ENCODE peak calls at places on chromosomes 12 and 14, in six cellular contexts. Y, S, U, J, I and N are unnamed samples. For H3K79me2, the result is how much of the 10 kb centered on the place peaks cover.

GRCh38 chr14:72845675-72846074 is 48.2 kb downstream of the DPF3 start:
- DNase-seq in Y (no peak), S (no peak), U (no peak), J (no peak), I (no peak), N (no peak)

GRCh38 chr12:1646908-1647669 is 18.1 kb downstream of the WNT5B start:
- DNase-seq in Y (no peak), S (no peak), U (no peak), J (no peak), I (no peak), N (no peak)

GRCh38 chr14:103100281-103101121 is 6.0 kb downstream of the EXOC3L4 start:
- DNase-seq in Y (peak), S (no peak), U (no peak), J (no peak), I (no peak), N (no peak)

GRCh38 chr12:12908252-12908651 is 16.9 kb downstream of the GPRC5A start:
- DNase-seq in Y (no peak), S (no peak), U (no peak), J (no peak), I (no peak), N (no peak)

GRCh38 chr12:4046150-4046845 is 173.1 kb upstream of the PARP11 start:
- DNase-seq in Y (no peak), S (no peak), U (no peak), J (no peak), I (peak), N (no peak)

GRCh38 chr12:40002178-40003169 is 103.4 kb downstream of the SLC2A13 start:
- DNase-seq in Y (peak), S (peak), U (no peak), J (peak), I (no peak), N (no peak)

GRCh38 chr14:32940711-32941667 is 2.3 kb downstream of the NPAS3 start:
- DNase-seq in Y (no peak), S (no peak), U (no peak), J (no peak), I (no peak), N (no peak)

GRCh38 chr12:92552412-92553108 is 150.2 kb upstream of the PLEKHG7 start:
- DNase-seq in Y (no peak), S (no peak), U (no peak), J (no peak), I (no peak), N (peak)

GRCh38 chr14:99966436-99966835 is 98.8 kb upstream of the EVL start:
- DNase-seq in Y (no peak), S (no peak), U (no peak), J (no peak), I (no peak), N (no peak)

GRCh38 chr12:15601210-15601800 is 187.9 kb downstream of the EPS8 start:
- DNase-seq in Y (no peak), S (peak), U (no peak), J (peak), I (no peak), N (peak)

GRCh38 chr12:27824126-27824842 is 44.2 kb upstream of the MANSC4 start:
- DNase-seq in Y (no peak), S (no peak), U (no peak), J (no peak), I (no peak), N (no peak)

GRCh38 chr12:124236651-124237050 is 58.2 kb upstream of the RFLNA start:
- DNase-seq in Y (no peak), S (no peak), U (no peak), J (peak), I (no peak), N (peak)

GRCh38 chr14:80055226-80055625 is 156.1 kb downstream of the DIO2 start:
- DNase-seq in Y (no peak), S (peak), U (no peak), J (peak), I (no peak), N (peak)

GRCh38 chr12:32671930-32672785 is 6.9 kb upstream of the DNM1L start:
- DNase-seq in Y (peak), S (peak), U (peak), J (peak), I (peak), N (peak)

GRCh38 chr12:20601668-20602280 is 93.4 kb upstream of the SLCO1C1 start:
- DNase-seq in Y (peak), S (peak), U (no peak), J (peak), I (peak), N (peak)

GRCh38 chr12:117809509-117809908 is 159.3 kb downstream of the KSR2 start:
- DNase-seq in Y (no peak), S (no peak), U (no peak), J (no peak), I (no peak), N (no peak)

GRCh38 chr12:130493951-130494350 is 156.3 kb downstream of the PIWIL1 start:
- DNase-seq in Y (no peak), S (no peak), U (no peak), J (no peak), I (no peak), N (no peak)

GRCh38 chr12:48996794-48997718 is 2.1 kb downstream of the DDN start:
- DNase-seq in Y (peak), S (peak), U (peak), J (peak), I (peak), N (peak)

GRCh38 chr14:58296731-58297130 is 1.6 kb upstream of the ARID4A start:
- DNase-seq in Y (no peak), S (peak), U (no peak), J (peak), I (no peak), N (peak)

GRCh38 chr12:110543252-110543959 is 39.7 kb downstream of the PPTC7 start:
- DNase-seq in Y (no peak), S (peak), U (no peak), J (no peak), I (no peak), N (peak)

GRCh38 chr12:109120095-109120494 is 3.7 kb downstream of the ACACB start:
- DNase-seq in Y (no peak), S (no peak), U (no peak), J (no peak), I (no peak), N (no peak)

GRCh38 chr14:53630336-53630735 is 326.3 kb downstream of the BMP4 start:
- DNase-seq in Y (no peak), S (no peak), U (no peak), J (no peak), I (no peak), N (peak)

GRCh38 chr14:72625689-72626088 is 268.2 kb downstream of the DPF3 start:
- DNase-seq in Y (no peak), S (no peak), U (no peak), J (no peak), I (no peak), N (no peak)

GRCh38 chr14:51657762-51658161 is 6.1 kb downstream of the FRMD6 start:
- DNase-seq in Y (no peak), S (no peak), U (no peak), J (peak), I (no peak), N (no peak)

GRCh38 chr14:20630340-20631022 is 11.0 kb downstream of the OR6S1 start:
- DNase-seq in Y (peak), S (peak), U (peak), J (peak), I (peak), N (no peak)

GRCh38 chr12:51391047-51391837 is at the start of gene GALNT6:
- DNase-seq in Y (no peak), S (peak), U (peak), J (no peak), I (peak), N (no peak)

GRCh38 chr12:109626378-109627115 is 53.0 kb downstream of the MVK start:
- DNase-seq in Y (no peak), S (no peak), U (no peak), J (no peak), I (peak), N (no peak)

GRCh38 chr14:81534510-81535074 is 939 bp upstream of the SEL1L start:
- DNase-seq in Y (peak), S (no peak), U (no peak), J (no peak), I (no peak), N (no peak)

GRCh38 chr14:101721951-101722661 is 39.4 kb upstream of the PPP2R5C start:
- DNase-seq in Y (peak), S (peak), U (peak), J (peak), I (no peak), N (peak)

GRCh38 chr12:112682586-112682985 is 109.0 kb upstream of the RPH3A start:
- DNase-seq in Y (no peak), S (no peak), U (no peak), J (no peak), I (no peak), N (no peak)

GRCh38 chr12:75294797-75295196 is 35.3 kb downstream of the CAPS2 start:
- DNase-seq in Y (no peak), S (no peak), U (no peak), J (no peak), I (no peak), N (no peak)

GRCh38 chr12:118763239-118763638 is 218.1 kb upstream of the SRRM4 start:
- DNase-seq in Y (no peak), S (no peak), U (no peak), J (no peak), I (no peak), N (no peak)

GRCh38 chr12:27343255-27344000 is 10.8 kb downstream of the BMAL2 start:
- DNase-seq in Y (no peak), S (peak), U (no peak), J (peak), I (no peak), N (peak)

GRCh38 chr14:32713856-32714255 is 224.8 kb upstream of the NPAS3 start:
- DNase-seq in Y (no peak), S (no peak), U (no peak), J (no peak), I (no peak), N (no peak)

GRCh38 chr12:112126000-112126431 is 656 bp downstream of the TRAFD1 start:
- DNase-seq in Y (no peak), S (no peak), U (peak), J (no peak), I (peak), N (no peak)

GRCh38 chr14:31986405-31986804 is 90.7 kb upstream of the ARHGAP5 start:
- DNase-seq in Y (no peak), S (no peak), U (no peak), J (no peak), I (no peak), N (no peak)

GRCh38 chr12:114687269-114687605 is 3.3 kb upstream of the TBX3 start:
- DNase-seq in Y (no peak), S (no peak), U (no peak), J (no peak), I (peak), N (no peak)

GRCh38 chr12:115079760-115080159 is 395.8 kb upstream of the TBX3 start:
- DNase-seq in Y (no peak), S (peak), U (no peak), J (no peak), I (no peak), N (peak)

GRCh38 chr14:39050389-39050788 is 52.6 kb downstream of the SEC23A start:
- DNase-seq in Y (no peak), S (peak), U (no peak), J (peak), I (no peak), N (peak)

DNA sequence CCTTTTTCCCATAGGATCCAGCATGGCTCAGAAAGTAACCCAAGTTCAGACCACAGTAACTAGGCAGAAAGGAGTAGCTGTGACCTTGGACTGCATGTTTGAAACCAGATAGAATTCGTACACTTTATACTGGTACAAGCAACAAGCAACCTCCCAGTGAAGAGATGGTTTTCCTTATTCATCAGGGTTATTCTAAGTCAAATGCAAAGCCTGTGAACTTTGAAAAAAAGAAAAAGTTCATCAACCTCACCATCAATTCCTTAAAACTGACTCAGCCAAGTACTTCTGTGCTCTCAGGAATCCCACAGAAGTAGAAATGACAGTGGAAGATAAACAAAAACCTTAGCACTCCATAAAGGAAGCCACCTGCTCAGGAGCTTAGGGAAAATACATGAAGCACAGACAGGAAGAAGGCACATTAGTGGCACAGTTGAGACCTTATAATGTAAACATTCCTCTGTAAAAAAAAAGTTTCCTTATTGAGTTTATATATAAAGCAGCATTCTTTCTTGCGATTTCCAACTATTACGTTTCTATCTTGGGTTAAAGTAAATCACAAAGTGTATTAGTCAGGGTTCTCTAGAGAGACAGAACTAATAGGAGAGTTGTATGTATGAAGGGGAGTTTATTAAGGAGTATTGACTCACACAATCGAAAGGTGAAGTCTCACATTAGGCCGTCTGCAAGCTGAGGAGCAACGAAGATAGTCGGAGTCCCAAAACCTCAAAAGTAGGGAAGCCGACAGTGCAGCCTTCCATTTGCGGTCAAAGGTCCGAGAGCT is 398.4 kb downstream of the DAD1 start:
- DNase-seq in Y (no peak), S (peak), U (no peak), J (peak), I (no peak), N (peak)
- H3K79me2 ChIP-seq in Y (under half), S (under half), U (under half), J (under half), I (under half), N (under half)

DNA sequence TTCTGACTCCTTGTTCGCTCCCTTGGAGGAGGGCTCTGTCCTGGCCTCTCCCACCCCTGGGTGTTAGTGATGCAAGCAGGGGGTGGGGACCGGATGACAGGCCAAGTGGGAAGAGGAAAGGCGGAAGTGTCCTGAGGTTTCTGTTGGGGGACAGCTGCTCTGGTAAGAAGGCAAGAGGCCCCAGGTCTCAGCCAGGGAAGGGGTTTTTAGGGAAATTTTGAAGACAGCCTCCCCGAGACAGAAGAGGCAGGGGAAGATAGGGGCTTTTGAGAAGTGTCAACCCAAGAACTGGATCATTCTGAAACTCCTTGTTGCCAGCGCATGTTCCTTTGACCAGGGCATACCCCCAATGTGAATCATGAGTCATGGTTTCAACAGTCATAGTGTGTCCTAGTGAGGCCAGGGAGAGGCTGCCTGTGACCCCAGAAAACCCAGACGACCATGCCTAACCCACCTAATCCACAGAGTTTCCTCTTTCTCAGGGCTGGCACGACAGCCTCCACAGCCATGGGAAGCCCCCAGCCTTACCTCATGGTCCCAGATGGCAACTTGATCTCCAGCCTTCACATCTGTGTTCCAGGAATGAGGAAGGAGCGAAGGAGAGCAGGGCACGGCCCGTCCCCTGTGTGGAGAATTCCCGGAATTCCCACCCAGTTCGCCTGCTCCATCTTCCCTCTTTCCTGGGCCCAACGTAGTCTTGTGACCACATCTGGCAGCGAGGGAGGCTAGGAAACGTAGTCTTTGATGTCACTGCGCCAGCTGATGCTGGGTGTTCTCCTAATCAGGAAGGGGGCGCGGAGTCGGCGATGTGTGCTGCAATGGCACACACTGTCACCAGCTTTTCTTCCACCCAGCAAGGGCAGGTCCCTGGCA is 4.9 kb upstream of the GPR132 start:
- DNase-seq in Y (no peak), S (no peak), U (peak), J (peak), I (no peak), N (no peak)
- H3K4me2 ChIP-seq in Y (no peak), S (no peak), U (no peak), J (peak), I (no peak), N (no peak)

DNA sequence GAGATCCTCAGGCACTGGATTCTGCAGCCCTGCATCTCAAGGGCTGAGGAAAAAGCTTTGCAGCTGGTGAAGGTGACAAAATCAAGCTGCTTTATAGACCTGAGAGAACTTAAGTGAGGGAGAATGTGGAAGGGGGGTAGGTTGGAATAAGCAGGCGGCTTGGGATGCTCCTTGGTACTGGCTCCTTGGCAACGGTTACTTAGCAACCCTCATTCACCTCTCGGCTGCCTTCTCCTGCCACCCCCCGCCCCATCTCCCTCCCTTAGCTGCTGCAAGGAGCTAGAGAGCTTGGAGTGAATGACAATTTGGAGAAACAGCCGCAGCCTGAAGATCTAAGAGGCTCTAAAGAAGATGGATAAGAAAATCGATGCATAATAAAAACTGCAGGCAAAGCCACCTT is 44.1 kb upstream of the CISTR start:
- DNase-seq in Y (no peak), S (no peak), U (no peak), J (no peak), I (peak), N (no peak)
- H3K79me2 ChIP-seq in Y (under half), S (under half), U (under half), J (under half), I (under half), N (under half)

GRCh38 chr14:36054353-36055051 is 122.0 kb downstream of the PTCSC3 start:
- DNase-seq in Y (no peak), S (no peak), U (no peak), J (no peak), I (no peak), N (no peak)
- H3K4me2 ChIP-seq in Y (no peak), S (no peak), U (no peak), J (no peak), I (no peak), N (no peak)

GRCh38 chr12:89698607-89699006 is 10.0 kb downstream of the ATP2B1 start:
- DNase-seq in Y (no peak), S (no peak), U (no peak), J (no peak), I (no peak), N (no peak)

GRCh38 chr12:89701606-89702206 is 6.9 kb downstream of the ATP2B1 start:
- DNase-seq in Y (no peak), S (no peak), U (no peak), J (no peak), I (no peak), N (no peak)

GRCh38 chr12:89702503-89702902 is 6.1 kb downstream of the ATP2B1 start:
- DNase-seq in Y (no peak), S (peak), U (no peak), J (no peak), I (no peak), N (no peak)

GRCh38 chr12:89697256-89697655 is 11.4 kb downstream of the ATP2B1 start:
- DNase-seq in Y (no peak), S (no peak), U (no peak), J (no peak), I (no peak), N (no peak)

DNA sequence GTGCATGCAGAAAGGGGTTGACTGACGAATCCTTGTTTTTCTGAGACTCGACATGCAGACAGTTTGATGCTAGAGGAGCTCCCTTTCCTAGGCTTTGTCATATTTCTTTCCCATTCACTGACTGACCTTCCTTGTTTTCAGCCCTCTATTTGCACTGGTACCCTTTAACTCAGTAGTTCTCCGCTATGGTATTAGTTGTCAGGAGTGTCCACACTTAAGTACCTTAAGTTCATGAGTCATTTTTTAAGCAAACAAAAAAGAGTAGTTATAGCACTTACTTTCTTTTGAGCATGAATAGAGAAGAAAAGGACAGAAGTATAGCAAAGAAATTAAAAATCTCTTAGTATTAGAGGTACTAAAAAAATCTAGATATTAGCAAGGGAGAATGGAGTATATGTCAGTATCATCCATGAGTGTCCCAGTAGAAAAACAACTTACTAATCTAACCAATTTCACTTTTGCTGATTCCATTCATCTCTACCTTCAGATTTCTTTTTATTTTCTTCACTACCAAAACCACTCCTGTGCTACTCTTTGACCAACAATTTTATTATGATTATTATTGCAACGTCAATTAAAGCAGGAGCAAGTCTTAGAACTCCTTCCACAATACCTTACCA is 8.3 kb downstream of the ATP2B1 start:
- DNase-seq in Y (no peak), S (peak), U (no peak), J (no peak), I (no peak), N (peak)
- H3K79me2 ChIP-seq in Y (half or more), S (half or more), U (under half), J (half or more), I (half or more), N (half or more)